ENCODE peak calls at places on chromosomes 11 and 22, in seven cellular contexts. G is Right ventricle myocardium superior; M is SHP77 treated with DMSO at 0.1 percent for 48 hours; A is HCT116; V is T-helper 2 cell; Z is stimulated activated CD8-positive, alpha-beta memory T cell treated with anti-CD3 and anti-CD28 coated beads, Interleukin-7, amount 100 ng/mL, for 4 hours; O is MV-4-11. F is an unnamed sample.

GRCh38 chr22:43554694-43555365 is 143.0 kb downstream of the MPPED1 start:
- DNase-seq in V (no peak), A (no peak), G (no peak), O (no peak), M (no peak), Z (no peak), F (no peak)

GRCh38 chr11:88179141-88179540 is 3.9 kb upstream of the RAB38 start:
- DNase-seq in O (no peak), Z (peak; percentile 1), V (peak; percentile 84), M (no peak), G (no peak), A (no peak), F (no peak)

GRCh38 chr11:12827369-12827768 is 153.1 kb downstream of the TEAD1 start:
- DNase-seq in G (no peak), M (no peak), A (no peak), O (no peak), V (no peak), Z (no peak), F (no peak)

GRCh38 chr11:21723681-21724080 is 469.2 kb upstream of the ANO5 start:
- DNase-seq in A (no peak), M (no peak), V (no peak), G (no peak), Z (no peak), O (no peak), F (no peak)

GRCh38 chr11:120001161-120002135 is 136.5 kb downstream of the TRIM29 start:
- DNase-seq in V (no peak), O (no peak), M (no peak), A (no peak), G (no peak), Z (no peak), F (peak; percentile 77)

GRCh38 chr11:118619444-118620205 is 12.2 kb downstream of the PHLDB1 start:
- DNase-seq in Z (no peak), M (no peak), A (no peak), G (peak; percentile 51), V (no peak), O (peak; percentile 91), F (peak; percentile 65)

GRCh38 chr11:57515332-57516060 is at the start of gene SLC43A1:
- DNase-seq in Z (peak; percentile 15), V (peak; percentile 48), O (peak; percentile 46), A (no peak), M (no peak), G (peak; percentile 79), F (no peak)

GRCh38 chr11:88106685-88107084 is 68.6 kb downstream of the RAB38 start:
- DNase-seq in G (no peak), O (no peak), Z (no peak), A (no peak), M (no peak), V (no peak), F (no peak)

GRCh38 chr11:10473371-10473770 is 18.3 kb downstream of the AMPD3 start:
- DNase-seq in M (no peak), G (no peak), Z (no peak), V (no peak), A (no peak), O (no peak), F (no peak)

GRCh38 chr11:61111060-61111435 is 8.8 kb downstream of the CD5 start:
- DNase-seq in A (no peak), M (no peak), G (no peak), Z (no peak), V (no peak), O (no peak), F (no peak)

GRCh38 chr11:77126156-77126775 is 1.8 kb upstream of the MYO7A start:
- DNase-seq in M (no peak), G (peak; percentile 28), V (no peak), Z (no peak), A (no peak), O (no peak), F (no peak)

GRCh38 chr11:63768232-63769043 is at the start of gene ZFTA:
- DNase-seq in M (no peak), G (peak; percentile 80), V (peak; percentile 49), O (peak; percentile 9), A (no peak), Z (peak; percentile 63), F (no peak)

GRCh38 chr11:44627911-44628729 is 62.7 kb downstream of the CD82 start:
- DNase-seq in O (no peak), Z (no peak), G (peak; percentile 89), M (peak; percentile 83), A (no peak), V (no peak), F (peak; percentile 95)

GRCh38 chr22:37544955-37545702 is 15.2 kb upstream of the CDC42EP1 start:
- DNase-seq in G (peak; percentile 82), O (peak; percentile 44), V (peak; percentile 36), A (no peak), M (peak; percentile 9), Z (no peak), F (peak; percentile 50)

GRCh38 chr22:37552560-37553163 is 7.6 kb upstream of the CDC42EP1 start:
- DNase-seq in M (no peak), A (no peak), O (no peak), Z (no peak), V (no peak), G (peak; percentile 72), F (no peak)

GRCh38 chr22:42763965-42764480 is 43.4 kb upstream of the A4GALT start:
- DNase-seq in Z (no peak), M (no peak), O (no peak), G (no peak), A (no peak), V (no peak), F (no peak)

GRCh38 chr22:37629928-37630327 is 9.5 kb upstream of the SH3BP1 start:
- DNase-seq in O (no peak), Z (no peak), V (no peak), G (no peak), A (no peak), M (no peak), F (no peak)

GRCh38 chr11:85923455-85923854 is 68.3 kb downstream of the CCDC83 start:
- DNase-seq in M (no peak), O (no peak), A (no peak), V (no peak), Z (no peak), G (no peak), F (no peak)

GRCh38 chr11:65787649-65788622 is 1.1 kb downstream of the OVOL1 start:
- DNase-seq in O (no peak), G (no peak), V (no peak), M (no peak), A (no peak), Z (no peak), F (no peak)

GRCh38 chr11:123018702-123019101 is 37.1 kb upstream of the BSX start:
- DNase-seq in Z (no peak), M (no peak), V (no peak), G (peak; percentile 48), O (no peak), A (no peak), F (no peak)

GRCh38 chr11:63666874-63667273 is 4.3 kb downstream of the ATL3 start:
- DNase-seq in V (no peak), Z (no peak), M (no peak), G (no peak), A (no peak), O (no peak), F (no peak)

GRCh38 chr11:131592152-131592551 is 221.7 kb downstream of the NTM start:
- DNase-seq in M (no peak), Z (no peak), G (no peak), V (no peak), A (no peak), O (no peak), F (peak; percentile 55)

GRCh38 chr11:69402251-69402892 is 79.1 kb upstream of the LINC01488 start:
- DNase-seq in A (no peak), V (no peak), O (peak; percentile 19), M (no peak), Z (no peak), G (no peak), F (no peak)

GRCh38 chr22:22462813-22463567 is 45.6 kb downstream of the ZNF280B start:
- DNase-seq in A (no peak), O (no peak), M (no peak), G (no peak), V (no peak), Z (no peak), F (no peak)

GRCh38 chr11:95888852-95889251 is 35.1 kb downstream of the MTMR2 start:
- DNase-seq in O (no peak), V (no peak), M (no peak), G (no peak), Z (no peak), A (no peak), F (no peak)

GRCh38 chr11:68959465-68960298 is 21.1 kb downstream of the MRGPRD start:
- DNase-seq in O (no peak), Z (no peak), G (peak; percentile 37), V (no peak), M (no peak), A (no peak), F (no peak)

GRCh38 chr22:49618689-49618953 is 209.1 kb downstream of the BRD1 start:
- DNase-seq in G (peak; percentile 17), M (no peak), O (no peak), Z (no peak), V (no peak), A (no peak), F (no peak)

GRCh38 chr11:41175304-41175972 is 284.0 kb downstream of the LRRC4C start:
- DNase-seq in A (no peak), Z (no peak), G (no peak), O (no peak), M (no peak), V (no peak), F (peak; percentile 26)

GRCh38 chr11:72975778-72976520 is 161.7 kb downstream of the ATG16L2 start:
- DNase-seq in M (no peak), A (no peak), Z (no peak), V (peak; percentile 80), O (peak; percentile 95), G (no peak), F (peak; percentile 17)

GRCh38 chr11:18705651-18706281 is 7.2 kb downstream of the TMEM86A start:
- DNase-seq in M (no peak), A (no peak), V (peak; percentile 21), G (peak; percentile 59), Z (no peak), O (no peak), F (peak; percentile 22)

GRCh38 chr22:37179622-37180420 is 8.2 kb downstream of the C1QTNF6 start:
- DNase-seq in A (no peak), O (no peak), V (no peak), Z (no peak), G (no peak), M (no peak), F (no peak)

GRCh38 chr11:36713715-36714114 is 115.7 kb upstream of the RAG2 start:
- DNase-seq in V (no peak), A (no peak), M (no peak), O (peak; percentile 92), G (no peak), Z (no peak), F (peak; percentile 80)

GRCh38 chr22:31768422-31769059 is 14.7 kb downstream of the DEPDC5 start:
- DNase-seq in M (no peak), A (no peak), G (no peak), Z (no peak), V (no peak), O (no peak), F (no peak)

GRCh38 chr11:12099132-12099873 is 11.1 kb upstream of the MICAL2 start:
- DNase-seq in Z (no peak), M (no peak), V (no peak), O (peak; percentile 83), G (no peak), A (no peak), F (peak; percentile 25)

GRCh38 chr11:92765965-92766371 is 203.5 kb upstream of the MTNR1B start:
- DNase-seq in O (peak; percentile 63), A (no peak), Z (no peak), G (peak; percentile 38), M (no peak), V (no peak), F (peak; percentile 9)

GRCh38 chr11:69912911-69913451 is 93.8 kb upstream of the FGF3 start:
- DNase-seq in O (no peak), M (no peak), V (no peak), A (no peak), Z (no peak), G (peak; percentile 38), F (no peak)

GRCh38 chr11:26753738-26754504 is 32.1 kb upstream of the SLC5A12 start:
- DNase-seq in V (peak; percentile 5), M (no peak), A (peak; percentile 2), O (peak; percentile 40), Z (no peak), G (peak; percentile 40), F (peak; percentile 82)

GRCh38 chr11:79794484-79795393 is 353.9 kb upstream of the TENM4 start:
- DNase-seq in V (no peak), Z (no peak), A (no peak), G (no peak), M (no peak), O (no peak), F (peak; percentile 4)